ENCODE peak calls at places on chromosomes 6 and 20, in four cellular contexts. Q is tibial artery, M is mucosa of descending colon, J is tibial nerve. X is an unnamed sample.

GRCh38 chr20:3661060-3661820 is 2.0 kb downstream of the GFRA4 start:
- DNase-seq in Q (peak), M (no peak), J (no peak), X (no peak)

GRCh38 chr6:28215425-28215824 is 9.7 kb upstream of the ZSCAN9 start:
- DNase-seq in Q (no peak), J (no peak), M (peak), X (no peak)

GRCh38 chr20:38449046-38449445 is 13.9 kb upstream of the SNHG17 start:
- DNase-seq in M (no peak), Q (no peak), J (no peak), X (no peak)

GRCh38 chr20:20525756-20526155 is 157.9 kb downstream of the INSM1 start:
- DNase-seq in J (no peak), M (no peak), Q (no peak), X (no peak)

GRCh38 chr6:15389759-15390723 is 144.2 kb downstream of the JARID2 start:
- DNase-seq in M (no peak), Q (no peak), J (no peak), X (no peak)

GRCh38 chr20:20553534-20553933 is 158.9 kb downstream of the RALGAPA2 start:
- DNase-seq in Q (no peak), J (no peak), M (no peak), X (no peak)

GRCh38 chr6:10954590-10955010 is 67.7 kb downstream of the SYCP2L start:
- DNase-seq in Q (no peak), J (peak), M (peak), X (peak)

GRCh38 chr20:50794181-50794845 is 548 bp upstream of the BCAS4 start:
- DNase-seq in Q (no peak), J (no peak), M (no peak), X (no peak)

GRCh38 chr6:137492771-137493217 is 1.4 kb downstream of the OLIG3 start:
- DNase-seq in J (no peak), Q (no peak), M (no peak), X (no peak)

GRCh38 chr6:152983637-152984386 is 971 bp upstream of the FBXO5 start:
- DNase-seq in M (peak), Q (peak), J (peak), X (peak)

GRCh38 chr6:21402368-21402767 is 191.2 kb upstream of the SOX4 start:
- DNase-seq in M (no peak), Q (no peak), J (no peak), X (no peak)

GRCh38 chr6:3304500-3305215 is 45.9 kb downstream of the PSMG4 start:
- DNase-seq in J (no peak), Q (peak), M (no peak), X (no peak)

GRCh38 chr20:44427804-44428173 is 47.9 kb upstream of the TTPAL start:
- DNase-seq in Q (no peak), J (no peak), M (no peak), X (no peak)

GRCh38 chr20:7392551-7392950 is 547.7 kb downstream of the HAO1 start:
- DNase-seq in Q (no peak), J (no peak), M (no peak), X (no peak)

GRCh38 chr6:71034578-71034977 is 77.7 kb upstream of the B3GAT2 start:
- DNase-seq in M (no peak), J (no peak), Q (no peak), X (no peak)

GRCh38 chr20:21371193-21371592 is 26.1 kb downstream of the NKX2-4 start:
- DNase-seq in J (no peak), M (no peak), Q (no peak), X (no peak)

GRCh38 chr6:155014715-155015300 is 19.7 kb downstream of the TIAM2 start:
- DNase-seq in J (no peak), M (no peak), Q (no peak), X (no peak)

GRCh38 chr6:33421344-33421643 is 1.4 kb downstream of the SYNGAP1 start:
- DNase-seq in M (no peak), Q (no peak), J (no peak), X (no peak)

GRCh38 chr6:82783587-82784253 is 281.9 kb downstream of the UBE3D start:
- DNase-seq in M (no peak), Q (no peak), J (no peak), X (no peak)

GRCh38 chr20:39025883-39026282 is 63.7 kb downstream of the DHX35 start:
- DNase-seq in J (no peak), M (no peak), Q (no peak), X (no peak)

GRCh38 chr6:165689699-165690098 is 26.7 kb upstream of the PDE10A start:
- DNase-seq in M (no peak), Q (no peak), J (no peak), X (no peak)
- TF ChIP-seq CTCF in M (no peak), Q (no peak), J (no peak), X (no peak)

GRCh38 chr20:1968958-1969357 is 24.9 kb downstream of the PDYN start:
- DNase-seq in J (no peak), Q (no peak), M (no peak), X (no peak)

GRCh38 chr20:1964061-1964460 is 29.8 kb downstream of the PDYN start:
- DNase-seq in J (no peak), M (no peak), Q (no peak), X (no peak)

GRCh38 chr20:1964659-1965405 is 29.0 kb downstream of the PDYN start:
- DNase-seq in Q (no peak), J (no peak), M (no peak), X (no peak)

GRCh38 chr20:1961374-1961773 is 32.5 kb downstream of the PDYN start:
- DNase-seq in Q (no peak), M (no peak), J (no peak), X (no peak)

DNA sequence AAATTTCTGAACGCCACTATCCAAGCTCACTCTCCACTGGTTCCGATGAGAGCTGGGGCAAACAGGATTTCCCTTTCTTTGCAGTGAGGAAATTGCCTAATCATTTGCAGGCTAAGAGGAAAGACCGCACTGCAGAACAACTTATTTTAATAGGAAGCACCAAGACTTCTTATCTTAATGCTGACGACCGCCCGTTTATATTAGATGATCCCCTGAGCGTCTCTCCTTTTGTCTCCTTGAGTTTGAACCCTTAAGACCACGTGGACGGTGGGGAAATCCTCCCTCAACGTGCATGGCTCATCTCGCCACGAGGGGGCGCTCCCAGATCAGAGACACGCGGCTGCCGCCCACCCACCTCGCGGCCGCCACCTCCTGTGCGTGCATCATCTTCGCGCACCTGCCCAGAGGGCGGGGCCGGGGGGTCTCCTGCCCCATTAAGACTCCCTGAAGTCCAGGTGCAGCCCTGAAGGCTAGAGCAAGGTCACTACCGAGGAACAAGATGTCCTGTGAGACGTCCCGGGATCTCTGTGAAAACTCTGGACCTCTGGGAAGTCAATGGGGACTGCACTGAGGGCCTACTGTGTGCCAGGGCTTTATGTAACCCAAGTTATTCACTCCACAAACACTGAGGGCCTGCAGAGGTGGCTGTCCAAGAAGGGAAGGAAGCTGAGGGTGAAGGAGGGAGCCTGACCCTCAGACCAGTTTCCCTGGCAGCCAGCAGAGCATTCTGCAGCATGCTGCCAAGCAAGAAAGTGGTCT is 28.2 kb downstream of the PDYN start:
- DNase-seq in M (peak), Q (peak), J (peak), X (no peak)
- H3K4me3 ChIP-seq in M (no peak), Q (no peak), J (no peak), X (peak)

GRCh38 chr6:38336922-38337321 is 302.8 kb downstream of the BTBD9 start:
- DNase-seq in M (no peak), Q (no peak), J (no peak), X (no peak)

GRCh38 chr6:38339914-38340313 is 299.8 kb downstream of the BTBD9 start:
- DNase-seq in Q (no peak), J (no peak), M (no peak), X (no peak)

GRCh38 chr6:38341501-38341900 is 298.2 kb downstream of the BTBD9 start:
- DNase-seq in J (no peak), Q (no peak), M (no peak), X (no peak)

GRCh38 chr6:38337819-38338465 is 301.8 kb downstream of the BTBD9 start:
- DNase-seq in M (no peak), J (no peak), Q (no peak), X (no peak)
- TF ChIP-seq CTCF in M (no peak), J (no peak), Q (no peak), X (peak)

GRCh38 chr6:27138398-27138797 is 109.1 kb upstream of the PRSS16 start:
- DNase-seq in Q (no peak), M (no peak), J (no peak), X (no peak)
- H3K4me3 ChIP-seq in Q (no peak), M (no peak), J (no peak), X (no peak)

GRCh38 chr20:40966103-40966502 is 62.5 kb upstream of the TOP1 start:
- DNase-seq in M (no peak), Q (no peak), J (no peak), X (no peak)
- TF ChIP-seq CTCF in M (no peak), Q (no peak), J (no peak), X (peak)

X was measured in AG04449.